ENCODE peak calls at places on chromosomes 6 and 20, in nine cellular contexts. I is neural crest cell, Z is endothelial cell, W is AG04450, V is natural killer cell, C is osteocyte, E is body of pancreas, T is GM06990, A is heart left ventricle. P is an unnamed sample.
A peak's percentile ranks its signal among the peaks of the same experiment; 100 is the strongest.

GRCh38 chr6:161459008-161459407 is 185.1 kb upstream of the AGPAT4 start:
- DNase-seq in I (no peak), Z (no peak), W (no peak), V (no peak), C (no peak), E (no peak), T (no peak), A (no peak), P (no peak)

GRCh38 chr6:66568271-66568670 is 861.2 kb upstream of the EYS start:
- DNase-seq in I (no peak), Z (no peak), W (no peak), V (no peak), C (no peak), E (no peak), T (no peak), A (no peak), P (no peak)

GRCh38 chr6:89385156-89385667 is 26.9 kb downstream of the RRAGD start:
- DNase-seq in I (no peak), Z (no peak), W (no peak), V (no peak), C (no peak), E (no peak), T (peak; percentile 55), A (no peak), P (no peak)

GRCh38 chr20:44948107-44948506 is 12.1 kb downstream of the TOMM34 start:
- DNase-seq in I (no peak), Z (no peak), W (no peak), V (no peak), C (no peak), E (no peak), T (no peak), A (no peak), P (no peak)

GRCh38 chr6:105372862-105373182 is 30.1 kb downstream of the PREP start:
- DNase-seq in I (no peak), Z (no peak), W (no peak), V (no peak), C (no peak), E (no peak), T (no peak), A (no peak), P (no peak)

GRCh38 chr6:139330271-139330670 is 38.5 kb upstream of the TXLNB start:
- DNase-seq in I (no peak), Z (no peak), W (no peak), V (no peak), C (no peak), E (no peak), T (no peak), A (no peak), P (no peak)

GRCh38 chr6:156976144-156977088 is 199.2 kb downstream of the ARID1B start:
- DNase-seq in I (no peak), Z (no peak), W (no peak), V (no peak), C (no peak), E (no peak), T (no peak), A (no peak), P (no peak)

GRCh38 chr6:114100421-114100820 is 129.5 kb upstream of the HDAC2 start:
- DNase-seq in I (no peak), Z (no peak), W (peak; percentile 4), V (no peak), C (no peak), E (no peak), T (no peak), A (no peak), P (no peak)

GRCh38 chr6:47780510-47781356 is 1.1 kb upstream of the OPN5 start:
- DNase-seq in I (peak; percentile 15), Z (peak; percentile 22), W (peak; percentile 38), V (no peak), C (no peak), E (peak; percentile 31), T (no peak), A (no peak), P (peak; percentile 36)

GRCh38 chr20:38581013-38581412 is at the start of gene ADIG:
- DNase-seq in I (no peak), Z (no peak), W (no peak), V (no peak), C (no peak), E (peak; percentile 37), T (no peak), A (peak; percentile 71), P (no peak)

GRCh38 chr20:32455901-32456701 is 98.0 kb downstream of the ASXL1 start:
- DNase-seq in I (no peak), Z (no peak), W (no peak), V (no peak), C (no peak), E (no peak), T (no peak), A (peak; percentile 20), P (no peak)

GRCh38 chr20:32455171-32455900 is 97.2 kb downstream of the ASXL1 start:
- DNase-seq in I (no peak), Z (no peak), W (no peak), V (no peak), C (no peak), E (peak; percentile 16), T (no peak), A (peak; percentile 24), P (no peak)

GRCh38 chr20:32457476-32457986 is 99.4 kb downstream of the ASXL1 start:
- DNase-seq in I (peak; percentile 85), Z (peak; percentile 73), W (no peak), V (no peak), C (peak; percentile 90), E (peak; percentile 81), T (no peak), A (peak; percentile 83), P (peak; percentile 89)

GRCh38 chr20:32458061-32458836 is 100.1 kb downstream of the ASXL1 start:
- DNase-seq in I (no peak), Z (no peak), W (no peak), V (no peak), C (no peak), E (peak; percentile 30), T (no peak), A (no peak), P (no peak)

GRCh38 chr20:32456869-32457421 is 98.8 kb downstream of the ASXL1 start:
- DNase-seq in I (peak; percentile 96), Z (peak; percentile 86), W (no peak), V (no peak), C (peak; percentile 89), E (peak; percentile 29), T (peak; percentile 56), A (peak; percentile 55), P (peak; percentile 94)
- TF ChIP-seq CTCF in I (peak; percentile 100), Z (peak; percentile 90), W (peak; percentile 69), V (peak; percentile 16), C (peak; percentile 95), E (peak; percentile 67), T (peak; percentile 67), A (peak; percentile 82), P (peak; percentile 83)

DNA sequence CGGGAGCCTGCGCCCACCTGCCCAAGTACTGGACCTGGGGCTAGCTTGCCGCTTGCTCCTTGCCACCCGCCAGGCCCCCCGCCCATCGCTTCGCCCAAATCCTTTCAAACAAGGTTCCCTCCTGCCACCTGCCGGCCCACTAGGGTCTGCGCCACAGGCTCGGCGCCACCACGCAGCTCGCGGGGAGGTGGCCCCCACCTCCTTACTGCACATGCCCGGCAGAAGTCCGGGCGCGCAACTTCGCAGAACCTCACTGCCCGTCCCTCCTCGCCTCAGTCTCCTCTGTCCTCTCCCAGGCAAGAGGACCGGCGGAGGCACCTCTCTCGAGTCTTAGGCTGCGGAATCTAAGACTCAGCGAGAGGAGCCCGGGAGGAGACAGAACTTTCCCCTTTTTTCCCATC is 11.2 kb downstream of the GNAS-AS1 start:
- DNase-seq in I (peak; percentile 42), Z (peak; percentile 57), W (no peak), V (no peak), C (no peak), E (peak; percentile 33), T (peak; percentile 41), A (no peak), P (no peak)
- TF ChIP-seq CTCF in I (peak; percentile 60), Z (peak; percentile 38), W (peak; percentile 48), V (no peak), C (peak; percentile 65), E (peak; percentile 29), T (peak; percentile 39), A (peak; percentile 39), P (peak; percentile 27)

GRCh38 chr6:9365378-9365777 is 930.0 kb upstream of the SLC35B3 start:
- DNase-seq in I (no peak), Z (no peak), W (no peak), V (no peak), C (no peak), E (no peak), T (no peak), A (no peak), P (no peak)

GRCh38 chr6:9361749-9362148 is 926.4 kb upstream of the SLC35B3 start:
- DNase-seq in I (no peak), Z (no peak), W (no peak), V (no peak), C (no peak), E (no peak), T (no peak), A (no peak), P (no peak)

DNA sequence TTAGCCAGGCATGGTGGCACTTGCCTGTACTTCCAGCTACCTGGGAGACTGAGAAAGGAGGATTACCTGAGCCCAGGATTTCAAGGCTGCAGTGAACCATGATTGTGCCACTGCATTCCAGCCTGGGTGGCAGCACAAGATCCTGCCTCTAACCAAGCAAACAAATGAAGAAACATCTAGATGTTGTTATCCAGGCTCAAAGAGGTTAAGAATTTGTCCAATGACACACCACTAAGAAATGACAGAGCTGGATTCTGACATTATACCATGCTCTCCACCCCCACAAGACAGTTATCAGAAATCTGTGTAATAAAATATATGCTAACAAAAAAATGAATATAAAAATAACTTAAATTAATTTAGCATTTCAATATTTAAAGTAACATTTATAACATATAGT is 925.5 kb upstream of the SLC35B3 start:
- DNase-seq in I (no peak), Z (no peak), W (no peak), V (no peak), C (no peak), E (no peak), T (no peak), A (no peak), P (no peak)
- TF ChIP-seq CTCF in I (no peak), Z (no peak), W (no peak), V (no peak), C (no peak), E (no peak), T (no peak), A (no peak), P (no peak)

GRCh38 chr6:125203395-125203794 is 49.8 kb downstream of the TPD52L1 start:
- DNase-seq in I (no peak), Z (no peak), W (no peak), V (no peak), C (no peak), E (no peak), T (no peak), A (no peak), P (no peak)
- TF ChIP-seq CTCF in I (no peak), Z (no peak), W (no peak), V (no peak), C (no peak), E (no peak), T (no peak), A (no peak), P (no peak)